ENCODE peak calls at places on chromosomes 7 and 10, in four cellular contexts. One of them, this sample, is unnamed.

GRCh38 chr10:88186335-88186734 is 322.9 kb downstream of the PTEN start:
- DNase-seq in T follicular helper cell: no peak
- DNase-seq in HT-29: no peak
- DNase-seq in colonic mucosa: no peak
- DNase-seq in this sample: no peak

GRCh38 chr7:44802418-44803025 is 6.0 kb downstream of the PPIA start:
- DNase-seq in T follicular helper cell: no peak
- DNase-seq in HT-29: no peak
- DNase-seq in colonic mucosa: no peak
- DNase-seq in this sample: no peak

GRCh38 chr10:63720072-63720537 is 198.9 kb downstream of the REEP3 start:
- DNase-seq in T follicular helper cell: peak; percentile 36
- DNase-seq in HT-29: peak; percentile 92
- DNase-seq in colonic mucosa: peak; percentile 69
- DNase-seq in this sample: no peak

GRCh38 chr10:33401300-33401699 is 66.8 kb upstream of the NRP1 start:
- DNase-seq in T follicular helper cell: no peak
- DNase-seq in HT-29: no peak
- DNase-seq in colonic mucosa: no peak
- DNase-seq in this sample: no peak

GRCh38 chr7:44650772-44651171 is 44.3 kb downstream of the OGDH start:
- DNase-seq in T follicular helper cell: no peak
- DNase-seq in HT-29: no peak
- DNase-seq in colonic mucosa: no peak
- DNase-seq in this sample: peak; percentile 25

GRCh38 chr7:81457858-81458522 is 311.9 kb downstream of the HGF start:
- DNase-seq in T follicular helper cell: no peak
- DNase-seq in HT-29: peak; percentile 66
- DNase-seq in colonic mucosa: no peak
- DNase-seq in this sample: no peak

GRCh38 chr7:158461824-158462223 is 125.8 kb downstream of the PTPRN2 start:
- DNase-seq in T follicular helper cell: no peak
- DNase-seq in HT-29: no peak
- DNase-seq in colonic mucosa: no peak
- DNase-seq in this sample: no peak

GRCh38 chr7:139906879-139907278 is 77.8 kb downstream of the TBXAS1 start:
- DNase-seq in T follicular helper cell: no peak
- DNase-seq in HT-29: no peak
- DNase-seq in colonic mucosa: no peak
- DNase-seq in this sample: no peak

GRCh38 chr7:52592698-52593097 is 442.7 kb upstream of the POM121L12 start:
- DNase-seq in T follicular helper cell: no peak
- DNase-seq in HT-29: peak; percentile 24
- DNase-seq in colonic mucosa: no peak
- DNase-seq in this sample: no peak

GRCh38 chr7:100034871-100035510 is 14.6 kb upstream of the ZSCAN21 start:
- DNase-seq in T follicular helper cell: no peak
- DNase-seq in HT-29: no peak
- DNase-seq in colonic mucosa: no peak
- DNase-seq in this sample: no peak

GRCh38 chr10:133100706-133101463 is 13.2 kb downstream of the ADGRA1 start:
- DNase-seq in T follicular helper cell: no peak
- DNase-seq in HT-29: no peak
- DNase-seq in colonic mucosa: peak; percentile 31
- DNase-seq in this sample: no peak

GRCh38 chr7:44102846-44103565 is 1.1 kb upstream of the AEBP1 start:
- DNase-seq in T follicular helper cell: no peak
- DNase-seq in HT-29: no peak
- DNase-seq in colonic mucosa: no peak
- DNase-seq in this sample: no peak

GRCh38 chr7:99997545-99998137 is 17.8 kb upstream of the ZKSCAN1 start:
- DNase-seq in T follicular helper cell: peak; percentile 42
- DNase-seq in HT-29: peak; percentile 72
- DNase-seq in colonic mucosa: peak; percentile 57
- DNase-seq in this sample: peak; percentile 40

GRCh38 chr10:91681361-91682276 is 48.7 kb upstream of the PPP1R3C start:
- DNase-seq in T follicular helper cell: no peak
- DNase-seq in HT-29: peak; percentile 49
- DNase-seq in colonic mucosa: no peak
- DNase-seq in this sample: no peak

GRCh38 chr10:124999433-125000365 is 57.8 kb downstream of the ZRANB1 start:
- DNase-seq in T follicular helper cell: no peak
- DNase-seq in HT-29: no peak
- DNase-seq in colonic mucosa: peak; percentile 22
- DNase-seq in this sample: no peak

GRCh38 chr7:124700655-124701054 is 64.9 kb downstream of the GPR37 start:
- DNase-seq in T follicular helper cell: no peak
- DNase-seq in HT-29: no peak
- DNase-seq in colonic mucosa: no peak
- DNase-seq in this sample: no peak

GRCh38 chr7:50369408-50370026 is 65.0 kb downstream of the IKZF1 start:
- DNase-seq in T follicular helper cell: no peak
- DNase-seq in HT-29: peak; percentile 51
- DNase-seq in colonic mucosa: no peak
- DNase-seq in this sample: no peak

GRCh38 chr10:127892743-127893142 is at the start of gene CLRN3:
- DNase-seq in T follicular helper cell: no peak
- DNase-seq in HT-29: peak; percentile 80
- DNase-seq in colonic mucosa: peak; percentile 77
- DNase-seq in this sample: no peak

GRCh38 chr10:77836299-77836820 is 90.2 kb downstream of the DLG5 start:
- DNase-seq in T follicular helper cell: peak; percentile 74
- DNase-seq in HT-29: peak; percentile 55
- DNase-seq in colonic mucosa: peak; percentile 47
- DNase-seq in this sample: no peak

GRCh38 chr10:61063035-61063434 is 119.0 kb upstream of the RHOBTB1 start:
- DNase-seq in T follicular helper cell: no peak
- DNase-seq in HT-29: no peak
- DNase-seq in colonic mucosa: peak; percentile 20
- DNase-seq in this sample: no peak

GRCh38 chr7:96949766-96950165 is 55.6 kb upstream of the DLX6 start:
- DNase-seq in T follicular helper cell: no peak
- DNase-seq in HT-29: no peak
- DNase-seq in colonic mucosa: no peak
- DNase-seq in this sample: no peak

GRCh38 chr10:103227416-103227815 is 18.3 kb upstream of the RPEL1 start:
- DNase-seq in T follicular helper cell: no peak
- DNase-seq in HT-29: no peak
- DNase-seq in colonic mucosa: no peak
- DNase-seq in this sample: no peak

GRCh38 chr10:78433722-78434535 is 400.3 kb downstream of the RPS24 start:
- DNase-seq in T follicular helper cell: no peak
- DNase-seq in HT-29: no peak
- DNase-seq in colonic mucosa: no peak
- DNase-seq in this sample: peak; percentile 76

GRCh38 chr7:3043544-3044395 is at the start of gene CARD11:
- DNase-seq in T follicular helper cell: peak; percentile 51
- DNase-seq in HT-29: no peak
- DNase-seq in colonic mucosa: peak; percentile 22
- DNase-seq in this sample: no peak

GRCh38 chr10:132538790-132539421 is 1.3 kb downstream of the INPP5A start:
- DNase-seq in T follicular helper cell: no peak
- DNase-seq in HT-29: no peak
- DNase-seq in colonic mucosa: no peak
- DNase-seq in this sample: no peak

GRCh38 chr7:157425137-157425731 is 88.4 kb downstream of the DNAJB6 start:
- DNase-seq in T follicular helper cell: no peak
- DNase-seq in HT-29: peak; percentile 28
- DNase-seq in colonic mucosa: no peak
- DNase-seq in this sample: no peak

GRCh38 chr10:25102423-25102822 is 72.4 kb upstream of the GPR158 start:
- DNase-seq in T follicular helper cell: no peak
- DNase-seq in HT-29: no peak
- DNase-seq in colonic mucosa: no peak
- DNase-seq in this sample: no peak

GRCh38 chr7:15461576-15461975 is 100.2 kb downstream of the AGMO start:
- DNase-seq in T follicular helper cell: no peak
- DNase-seq in HT-29: no peak
- DNase-seq in colonic mucosa: no peak
- DNase-seq in this sample: no peak

GRCh38 chr10:45383682-45384320 is 9.8 kb downstream of the ALOX5 start:
- DNase-seq in T follicular helper cell: no peak
- DNase-seq in HT-29: no peak
- DNase-seq in colonic mucosa: no peak
- DNase-seq in this sample: no peak

GRCh38 chr7:135001390-135002165 is 15.3 kb downstream of the AGBL3 start:
- DNase-seq in T follicular helper cell: no peak
- DNase-seq in HT-29: no peak
- DNase-seq in colonic mucosa: no peak
- DNase-seq in this sample: no peak

GRCh38 chr7:127995866-127996215 is 35.4 kb downstream of the LRRC4 start:
- DNase-seq in T follicular helper cell: no peak
- DNase-seq in HT-29: no peak
- DNase-seq in colonic mucosa: no peak
- DNase-seq in this sample: no peak

GRCh38 chr7:4025694-4026615 is 656.1 kb upstream of the FOXK1 start:
- DNase-seq in T follicular helper cell: no peak
- DNase-seq in HT-29: no peak
- DNase-seq in colonic mucosa: no peak
- DNase-seq in this sample: peak; percentile 5

GRCh38 chr10:5779753-5780152 is 33.5 kb downstream of the GDI2 start:
- DNase-seq in T follicular helper cell: no peak
- DNase-seq in HT-29: no peak
- DNase-seq in colonic mucosa: no peak
- DNase-seq in this sample: no peak

GRCh38 chr10:60806951-60807350 is 28.7 kb downstream of the CDK1 start:
- DNase-seq in T follicular helper cell: no peak
- DNase-seq in HT-29: no peak
- DNase-seq in colonic mucosa: no peak
- DNase-seq in this sample: no peak

GRCh38 chr10:48777056-48777455 is 92.4 kb downstream of the WDFY4 start:
- DNase-seq in T follicular helper cell: no peak
- DNase-seq in HT-29: no peak
- DNase-seq in colonic mucosa: no peak
- DNase-seq in this sample: no peak

GRCh38 chr7:21944616-21945373 is 904 bp downstream of the CDCA7L start:
- DNase-seq in T follicular helper cell: peak; percentile 6
- DNase-seq in HT-29: peak; percentile 85
- DNase-seq in colonic mucosa: peak; percentile 83
- DNase-seq in this sample: no peak

GRCh38 chr7:85489498-85489897 is 302.6 kb upstream of the SEMA3D start:
- DNase-seq in T follicular helper cell: no peak
- DNase-seq in HT-29: no peak
- DNase-seq in colonic mucosa: no peak
- DNase-seq in this sample: no peak

GRCh38 chr10:105742184-105742583 is 1101.1 kb downstream of the SORCS3 start:
- DNase-seq in T follicular helper cell: no peak
- DNase-seq in HT-29: no peak
- DNase-seq in colonic mucosa: peak; percentile 23
- DNase-seq in this sample: no peak

GRCh38 chr10:73905256-73906018 is 5.5 kb upstream of the PLAU start:
- DNase-seq in T follicular helper cell: no peak
- DNase-seq in HT-29: no peak
- DNase-seq in colonic mucosa: no peak
- DNase-seq in this sample: no peak